ENCODE peak calls at places on chromosomes 6 and 20, in seven cellular contexts. K is GF-D8; S is effector CD8-positive, alpha-beta T cell; F is naive B cell; H is IMR-90; U is fibroblast of lung; Q is substantia nigra. D is an unnamed sample.

GRCh38 chr6:31723245-31723979 is at the start of gene MPIG6B:
- DNase-seq in S (no peak), U (no peak), F (no peak), H (no peak), Q (no peak), K (peak), D (no peak)

GRCh38 chr6:16318538-16318937 is 80.2 kb downstream of the GMPR start:
- DNase-seq in F (no peak), H (peak), S (no peak), K (no peak), Q (no peak), U (peak), D (peak)

GRCh38 chr6:152423216-152424103 is 213.7 kb downstream of the SYNE1 start:
- DNase-seq in F (no peak), K (no peak), U (no peak), H (no peak), S (no peak), Q (no peak), D (no peak)

GRCh38 chr6:24879351-24879750 is 56.4 kb downstream of the RIPOR2 start:
- DNase-seq in H (no peak), Q (no peak), U (no peak), S (no peak), K (no peak), F (no peak), D (peak)

GRCh38 chr6:28543671-28544131 is 18.0 kb downstream of the GPX5 start:
- DNase-seq in U (no peak), S (peak), Q (no peak), F (no peak), H (no peak), K (peak), D (peak)

GRCh38 chr6:83685481-83685880 is 23.4 kb downstream of the SNAP91 start:
- DNase-seq in U (no peak), S (no peak), H (no peak), K (no peak), Q (no peak), F (no peak), D (no peak)

GRCh38 chr6:142300758-142301251 is 1.0 kb upstream of the ADGRG6 start:
- DNase-seq in F (no peak), S (no peak), K (no peak), U (peak), H (peak), Q (no peak), D (peak)

GRCh38 chr6:108171291-108171917 is 5.6 kb downstream of the NR2E1 start:
- DNase-seq in F (no peak), S (no peak), U (no peak), K (no peak), H (no peak), Q (no peak), D (no peak)

GRCh38 chr20:47535088-47535487 is 33.4 kb downstream of the NCOA3 start:
- DNase-seq in K (no peak), H (no peak), S (no peak), F (no peak), U (no peak), Q (no peak), D (no peak)

GRCh38 chr20:63176035-63176434 is 39.9 kb downstream of the YTHDF1 start:
- DNase-seq in U (no peak), H (no peak), S (no peak), F (no peak), K (no peak), Q (no peak), D (peak)

GRCh38 chr6:4281341-4282293 is 146.2 kb upstream of the ECI2 start:
- DNase-seq in F (peak), H (peak), Q (no peak), S (no peak), K (no peak), U (peak), D (peak)

GRCh38 chr6:136600818-136601217 is 50.6 kb upstream of the MAP7 start:
- DNase-seq in S (no peak), Q (no peak), K (no peak), U (no peak), F (no peak), H (peak), D (no peak)

GRCh38 chr6:41450581-41450980 is 95.6 kb upstream of the FOXP4 start:
- DNase-seq in Q (no peak), H (no peak), F (no peak), S (no peak), U (no peak), K (no peak), D (no peak)

GRCh38 chr6:79143320-79143898 is 65.4 kb upstream of the PHIP start:
- DNase-seq in F (no peak), U (no peak), S (no peak), H (no peak), K (no peak), Q (no peak), D (no peak)

GRCh38 chr6:163531122-163531521 is 116.6 kb downstream of the QKI start:
- DNase-seq in F (no peak), Q (no peak), H (no peak), K (no peak), U (no peak), S (no peak), D (no peak)

GRCh38 chr6:87832025-87832825 is 130.2 kb upstream of the AKIRIN2 start:
- DNase-seq in K (no peak), H (peak), F (peak), Q (no peak), U (peak), S (no peak), D (peak)

GRCh38 chr6:1479095-1479494 is 89.7 kb downstream of the FOXF2 start:
- DNase-seq in F (no peak), U (peak), S (no peak), K (no peak), Q (no peak), H (peak), D (peak)

D was measured in GM23248.